ENCODE peak calls at places on chromosomes 11 and 22, in seven cellular contexts. One of them, this sample, is unnamed.

GRCh38 chr22:49406879-49407587 is 420.6 kb downstream of the BRD1 start:
- DNase-seq in epithelial cell of esophagus: no peak
- DNase-seq in M059J: no peak
- DNase-seq in stimulated activated CD4-positive, alpha-beta T cell treated with anti-CD3 and anti-CD28 coated beads, Interleukin-1b, Interleukin-23, amount 100 ng/mL, for 48 hours: no peak
- DNase-seq in RWPE1: no peak
- DNase-seq in COR-L47: no peak
- DNase-seq in activated CD4-positive, alpha-beta T cell treated with anti-CD3 and anti-CD28 coated beads, Interleukin-2, amount 50 U/mL, for 24 hours: no peak
- DNase-seq in this sample: no peak

GRCh38 chr22:20779813-20780148 is 5.9 kb downstream of the SERPIND1 start:
- DNase-seq in stimulated activated CD4-positive, alpha-beta T cell treated with anti-CD3 and anti-CD28 coated beads, Interleukin-1b, Interleukin-23, amount 100 ng/mL, for 48 hours: no peak
- DNase-seq in RWPE1: no peak
- DNase-seq in activated CD4-positive, alpha-beta T cell treated with anti-CD3 and anti-CD28 coated beads, Interleukin-2, amount 50 U/mL, for 24 hours: no peak
- DNase-seq in epithelial cell of esophagus: peak
- DNase-seq in COR-L47: no peak
- DNase-seq in M059J: peak
- DNase-seq in this sample: no peak

GRCh38 chr22:29224121-29224858 is 18.6 kb downstream of the EMID1 start:
- DNase-seq in epithelial cell of esophagus: no peak
- DNase-seq in M059J: no peak
- DNase-seq in RWPE1: no peak
- DNase-seq in stimulated activated CD4-positive, alpha-beta T cell treated with anti-CD3 and anti-CD28 coated beads, Interleukin-1b, Interleukin-23, amount 100 ng/mL, for 48 hours: no peak
- DNase-seq in COR-L47: no peak
- DNase-seq in activated CD4-positive, alpha-beta T cell treated with anti-CD3 and anti-CD28 coated beads, Interleukin-2, amount 50 U/mL, for 24 hours: no peak
- DNase-seq in this sample: no peak

GRCh38 chr11:70628881-70629844 is 230.8 kb downstream of the CTTN start:
- DNase-seq in M059J: no peak
- DNase-seq in epithelial cell of esophagus: no peak
- DNase-seq in COR-L47: peak
- DNase-seq in stimulated activated CD4-positive, alpha-beta T cell treated with anti-CD3 and anti-CD28 coated beads, Interleukin-1b, Interleukin-23, amount 100 ng/mL, for 48 hours: no peak
- DNase-seq in activated CD4-positive, alpha-beta T cell treated with anti-CD3 and anti-CD28 coated beads, Interleukin-2, amount 50 U/mL, for 24 hours: no peak
- DNase-seq in RWPE1: peak
- DNase-seq in this sample: no peak

GRCh38 chr11:64876835-64877341 is 1.5 kb downstream of the EHD1 start:
- DNase-seq in M059J: peak
- DNase-seq in activated CD4-positive, alpha-beta T cell treated with anti-CD3 and anti-CD28 coated beads, Interleukin-2, amount 50 U/mL, for 24 hours: no peak
- DNase-seq in epithelial cell of esophagus: peak
- DNase-seq in RWPE1: peak
- DNase-seq in stimulated activated CD4-positive, alpha-beta T cell treated with anti-CD3 and anti-CD28 coated beads, Interleukin-1b, Interleukin-23, amount 100 ng/mL, for 48 hours: no peak
- DNase-seq in COR-L47: no peak
- DNase-seq in this sample: peak

GRCh38 chr11:76946223-76946622 is 85.5 kb downstream of the ACER3 start:
- DNase-seq in activated CD4-positive, alpha-beta T cell treated with anti-CD3 and anti-CD28 coated beads, Interleukin-2, amount 50 U/mL, for 24 hours: no peak
- DNase-seq in RWPE1: no peak
- DNase-seq in M059J: no peak
- DNase-seq in stimulated activated CD4-positive, alpha-beta T cell treated with anti-CD3 and anti-CD28 coated beads, Interleukin-1b, Interleukin-23, amount 100 ng/mL, for 48 hours: no peak
- DNase-seq in COR-L47: no peak
- DNase-seq in epithelial cell of esophagus: no peak
- DNase-seq in this sample: no peak

GRCh38 chr11:34840736-34841386 is 75.3 kb downstream of the APIP start:
- DNase-seq in activated CD4-positive, alpha-beta T cell treated with anti-CD3 and anti-CD28 coated beads, Interleukin-2, amount 50 U/mL, for 24 hours: no peak
- DNase-seq in M059J: peak
- DNase-seq in epithelial cell of esophagus: peak
- DNase-seq in COR-L47: no peak
- DNase-seq in RWPE1: no peak
- DNase-seq in stimulated activated CD4-positive, alpha-beta T cell treated with anti-CD3 and anti-CD28 coated beads, Interleukin-1b, Interleukin-23, amount 100 ng/mL, for 48 hours: peak
- DNase-seq in this sample: peak

GRCh38 chr11:109342261-109342660 is 79.7 kb upstream of the C11orf87 start:
- DNase-seq in M059J: no peak
- DNase-seq in stimulated activated CD4-positive, alpha-beta T cell treated with anti-CD3 and anti-CD28 coated beads, Interleukin-1b, Interleukin-23, amount 100 ng/mL, for 48 hours: no peak
- DNase-seq in epithelial cell of esophagus: peak
- DNase-seq in activated CD4-positive, alpha-beta T cell treated with anti-CD3 and anti-CD28 coated beads, Interleukin-2, amount 50 U/mL, for 24 hours: no peak
- DNase-seq in RWPE1: no peak
- DNase-seq in COR-L47: no peak
- DNase-seq in this sample: peak

GRCh38 chr11:7579226-7579825 is 65.5 kb downstream of the PPFIBP2 start:
- DNase-seq in M059J: peak
- DNase-seq in RWPE1: no peak
- DNase-seq in epithelial cell of esophagus: no peak
- DNase-seq in activated CD4-positive, alpha-beta T cell treated with anti-CD3 and anti-CD28 coated beads, Interleukin-2, amount 50 U/mL, for 24 hours: no peak
- DNase-seq in COR-L47: no peak
- DNase-seq in stimulated activated CD4-positive, alpha-beta T cell treated with anti-CD3 and anti-CD28 coated beads, Interleukin-1b, Interleukin-23, amount 100 ng/mL, for 48 hours: no peak
- DNase-seq in this sample: no peak

GRCh38 chr11:102810943-102811528 is 13.1 kb upstream of the MMP1 start:
- DNase-seq in activated CD4-positive, alpha-beta T cell treated with anti-CD3 and anti-CD28 coated beads, Interleukin-2, amount 50 U/mL, for 24 hours: no peak
- DNase-seq in M059J: peak
- DNase-seq in stimulated activated CD4-positive, alpha-beta T cell treated with anti-CD3 and anti-CD28 coated beads, Interleukin-1b, Interleukin-23, amount 100 ng/mL, for 48 hours: no peak
- DNase-seq in epithelial cell of esophagus: peak
- DNase-seq in RWPE1: no peak
- DNase-seq in COR-L47: peak
- DNase-seq in this sample: peak

GRCh38 chr11:13288375-13289029 is 10.9 kb downstream of the BMAL1 start:
- DNase-seq in RWPE1: no peak
- DNase-seq in stimulated activated CD4-positive, alpha-beta T cell treated with anti-CD3 and anti-CD28 coated beads, Interleukin-1b, Interleukin-23, amount 100 ng/mL, for 48 hours: no peak
- DNase-seq in M059J: peak
- DNase-seq in COR-L47: no peak
- DNase-seq in activated CD4-positive, alpha-beta T cell treated with anti-CD3 and anti-CD28 coated beads, Interleukin-2, amount 50 U/mL, for 24 hours: no peak
- DNase-seq in epithelial cell of esophagus: no peak
- DNase-seq in this sample: peak

GRCh38 chr22:38792833-38793232 is 1.1 kb downstream of the DNAL4 start:
- DNase-seq in activated CD4-positive, alpha-beta T cell treated with anti-CD3 and anti-CD28 coated beads, Interleukin-2, amount 50 U/mL, for 24 hours: no peak
- DNase-seq in M059J: peak
- DNase-seq in COR-L47: no peak
- DNase-seq in stimulated activated CD4-positive, alpha-beta T cell treated with anti-CD3 and anti-CD28 coated beads, Interleukin-1b, Interleukin-23, amount 100 ng/mL, for 48 hours: peak
- DNase-seq in RWPE1: no peak
- DNase-seq in epithelial cell of esophagus: peak
- DNase-seq in this sample: peak

GRCh38 chr11:45388472-45388871 is 102.3 kb upstream of the SYT13 start:
- DNase-seq in M059J: no peak
- DNase-seq in activated CD4-positive, alpha-beta T cell treated with anti-CD3 and anti-CD28 coated beads, Interleukin-2, amount 50 U/mL, for 24 hours: no peak
- DNase-seq in epithelial cell of esophagus: no peak
- DNase-seq in stimulated activated CD4-positive, alpha-beta T cell treated with anti-CD3 and anti-CD28 coated beads, Interleukin-1b, Interleukin-23, amount 100 ng/mL, for 48 hours: no peak
- DNase-seq in RWPE1: no peak
- DNase-seq in COR-L47: no peak
- DNase-seq in this sample: no peak

GRCh38 chr22:23180893-23181762 is 819 bp downstream of the BCR start:
- DNase-seq in activated CD4-positive, alpha-beta T cell treated with anti-CD3 and anti-CD28 coated beads, Interleukin-2, amount 50 U/mL, for 24 hours: peak
- DNase-seq in RWPE1: no peak
- DNase-seq in M059J: no peak
- DNase-seq in epithelial cell of esophagus: peak
- DNase-seq in stimulated activated CD4-positive, alpha-beta T cell treated with anti-CD3 and anti-CD28 coated beads, Interleukin-1b, Interleukin-23, amount 100 ng/mL, for 48 hours: no peak
- DNase-seq in COR-L47: peak
- DNase-seq in this sample: peak

GRCh38 chr11:74325649-74326645 is 14.5 kb upstream of the P4HA3 start:
- DNase-seq in M059J: peak
- DNase-seq in COR-L47: no peak
- DNase-seq in epithelial cell of esophagus: no peak
- DNase-seq in RWPE1: no peak
- DNase-seq in stimulated activated CD4-positive, alpha-beta T cell treated with anti-CD3 and anti-CD28 coated beads, Interleukin-1b, Interleukin-23, amount 100 ng/mL, for 48 hours: no peak
- DNase-seq in activated CD4-positive, alpha-beta T cell treated with anti-CD3 and anti-CD28 coated beads, Interleukin-2, amount 50 U/mL, for 24 hours: no peak
- DNase-seq in this sample: no peak

This sample was measured in mammary epithelial cell.